ENCODE peak calls at places on chromosomes 11 and 22, in ten cellular contexts. One of them, this sample, is unnamed.

GRCh38 chr11:10373340-10373739 is 68.5 kb downstream of the ADM start:
- DNase-seq in mucosa of descending colon: no peak
- DNase-seq in esophagus squamous epithelium: no peak
- DNase-seq in fibroblast of lung: peak; percentile 76
- DNase-seq in iPS DF 6.9: no peak
- DNase-seq in aorta: no peak
- DNase-seq in heart left ventricle: no peak
- DNase-seq in neural progenitor cell: no peak
- DNase-seq in body of pancreas: no peak
- DNase-seq in hepatocyte: no peak
- DNase-seq in this sample: no peak

GRCh38 chr22:48628891-48629559 is 1198.6 kb downstream of the BRD1 start:
- DNase-seq in aorta: no peak
- DNase-seq in hepatocyte: no peak
- DNase-seq in esophagus squamous epithelium: no peak
- DNase-seq in heart left ventricle: no peak
- DNase-seq in fibroblast of lung: no peak
- DNase-seq in neural progenitor cell: peak; percentile 69
- DNase-seq in mucosa of descending colon: no peak
- DNase-seq in body of pancreas: no peak
- DNase-seq in iPS DF 6.9: no peak
- DNase-seq in this sample: no peak

GRCh38 chr11:22878604-22879003 is 18.3 kb upstream of the CCDC179 start:
- DNase-seq in neural progenitor cell: no peak
- DNase-seq in esophagus squamous epithelium: no peak
- DNase-seq in body of pancreas: no peak
- DNase-seq in hepatocyte: no peak
- DNase-seq in iPS DF 6.9: no peak
- DNase-seq in aorta: no peak
- DNase-seq in heart left ventricle: no peak
- DNase-seq in fibroblast of lung: no peak
- DNase-seq in mucosa of descending colon: no peak
- DNase-seq in this sample: no peak

GRCh38 chr11:109731451-109731850 is 309.5 kb downstream of the C11orf87 start:
- DNase-seq in mucosa of descending colon: no peak
- DNase-seq in fibroblast of lung: peak; percentile 40
- DNase-seq in iPS DF 6.9: no peak
- DNase-seq in esophagus squamous epithelium: no peak
- DNase-seq in body of pancreas: no peak
- DNase-seq in neural progenitor cell: no peak
- DNase-seq in heart left ventricle: no peak
- DNase-seq in hepatocyte: no peak
- DNase-seq in aorta: no peak
- DNase-seq in this sample: no peak

GRCh38 chr11:64206457-64207246 is at the start of gene FERMT3:
- DNase-seq in heart left ventricle: peak; percentile 73
- DNase-seq in hepatocyte: no peak
- DNase-seq in body of pancreas: no peak
- DNase-seq in iPS DF 6.9: no peak
- DNase-seq in esophagus squamous epithelium: no peak
- DNase-seq in mucosa of descending colon: peak; percentile 92
- DNase-seq in fibroblast of lung: no peak
- DNase-seq in aorta: no peak
- DNase-seq in neural progenitor cell: no peak
- DNase-seq in this sample: no peak

GRCh38 chr11:40133526-40133925 is 1325.9 kb downstream of the LRRC4C start:
- DNase-seq in neural progenitor cell: no peak
- DNase-seq in mucosa of descending colon: no peak
- DNase-seq in esophagus squamous epithelium: no peak
- DNase-seq in aorta: no peak
- DNase-seq in body of pancreas: no peak
- DNase-seq in heart left ventricle: no peak
- DNase-seq in iPS DF 6.9: no peak
- DNase-seq in fibroblast of lung: peak; percentile 79
- DNase-seq in hepatocyte: no peak
- DNase-seq in this sample: no peak

GRCh38 chr11:57475671-57476222 is 15.4 kb downstream of the RTN4RL2 start:
- DNase-seq in iPS DF 6.9: no peak
- DNase-seq in mucosa of descending colon: no peak
- DNase-seq in esophagus squamous epithelium: no peak
- DNase-seq in body of pancreas: no peak
- DNase-seq in fibroblast of lung: no peak
- DNase-seq in heart left ventricle: no peak
- DNase-seq in neural progenitor cell: no peak
- DNase-seq in hepatocyte: no peak
- DNase-seq in aorta: no peak
- DNase-seq in this sample: no peak

GRCh38 chr11:127345819-127346459 is 345.4 kb upstream of the KIRREL3 start:
- DNase-seq in body of pancreas: peak; percentile 21
- DNase-seq in fibroblast of lung: peak; percentile 10
- DNase-seq in heart left ventricle: peak; percentile 7
- DNase-seq in aorta: no peak
- DNase-seq in mucosa of descending colon: peak; percentile 30
- DNase-seq in hepatocyte: peak; percentile 64
- DNase-seq in neural progenitor cell: peak; percentile 70
- DNase-seq in iPS DF 6.9: no peak
- DNase-seq in esophagus squamous epithelium: no peak
- DNase-seq in this sample: peak; percentile 25

GRCh38 chr11:117583063-117583801 is 213.8 kb downstream of the DSCAML1 start:
- DNase-seq in body of pancreas: no peak
- DNase-seq in neural progenitor cell: peak; percentile 68
- DNase-seq in aorta: no peak
- DNase-seq in mucosa of descending colon: no peak
- DNase-seq in iPS DF 6.9: no peak
- DNase-seq in esophagus squamous epithelium: no peak
- DNase-seq in heart left ventricle: no peak
- DNase-seq in hepatocyte: no peak
- DNase-seq in fibroblast of lung: peak; percentile 34
- DNase-seq in this sample: peak; percentile 74

DNA sequence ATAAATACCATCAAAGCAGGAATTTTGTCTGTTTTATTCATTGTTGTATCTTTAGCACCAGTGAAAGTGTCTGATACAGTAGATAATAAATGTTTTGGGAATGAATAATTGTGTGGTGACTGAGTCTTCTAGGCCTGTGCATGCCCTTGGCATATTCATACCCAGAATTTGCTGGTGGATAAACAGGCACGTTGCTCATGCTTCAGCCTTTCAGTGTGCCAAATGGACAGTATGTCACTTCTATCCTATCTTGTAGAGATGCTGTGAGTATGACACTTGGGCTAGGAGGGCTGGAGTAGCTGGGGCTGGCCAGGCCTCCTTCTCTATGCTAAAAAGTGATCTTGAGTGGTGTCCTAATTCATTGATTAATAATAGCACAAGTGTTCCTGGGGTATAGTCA is 287.3 kb upstream of the DDI1 start:
- DNase-seq in iPS DF 6.9: no peak
- DNase-seq in mucosa of descending colon: no peak
- DNase-seq in body of pancreas: no peak
- DNase-seq in aorta: no peak
- DNase-seq in neural progenitor cell: no peak
- DNase-seq in esophagus squamous epithelium: no peak
- DNase-seq in heart left ventricle: no peak
- DNase-seq in fibroblast of lung: peak; percentile 27
- DNase-seq in hepatocyte: no peak
- DNase-seq in this sample: no peak
- H3K36me3 ChIP-seq in iPS DF 6.9: no peaks in the 10 kb centered on the region
- H3K36me3 ChIP-seq in mucosa of descending colon: no peaks in the 10 kb centered on the region
- H3K36me3 ChIP-seq in body of pancreas: no peaks in the 10 kb centered on the region
- H3K36me3 ChIP-seq in aorta: no peaks in the 10 kb centered on the region
- H3K36me3 ChIP-seq in neural progenitor cell: no peaks in the 10 kb centered on the region
- H3K36me3 ChIP-seq in esophagus squamous epithelium: no peaks in the 10 kb centered on the region
- H3K36me3 ChIP-seq in heart left ventricle: no peaks in the 10 kb centered on the region
- H3K36me3 ChIP-seq in fibroblast of lung: no peaks in the 10 kb centered on the region
- H3K36me3 ChIP-seq in hepatocyte: no peaks in the 10 kb centered on the region
- H3K36me3 ChIP-seq in this sample: no peaks in the 10 kb centered on the region

GRCh38 chr11:7906481-7906880 is 24.6 kb downstream of the OR10A6 start:
- DNase-seq in esophagus squamous epithelium: no peak
- DNase-seq in heart left ventricle: no peak
- DNase-seq in aorta: no peak
- DNase-seq in body of pancreas: no peak
- DNase-seq in fibroblast of lung: no peak
- DNase-seq in mucosa of descending colon: no peak
- DNase-seq in iPS DF 6.9: no peak
- DNase-seq in hepatocyte: no peak
- DNase-seq in neural progenitor cell: no peak
- DNase-seq in this sample: no peak
- H3K36me3 ChIP-seq in esophagus squamous epithelium: no peaks in the 10 kb centered on the region
- H3K36me3 ChIP-seq in heart left ventricle: no peaks in the 10 kb centered on the region
- H3K36me3 ChIP-seq in aorta: no peaks in the 10 kb centered on the region
- H3K36me3 ChIP-seq in body of pancreas: no peaks in the 10 kb centered on the region
- H3K36me3 ChIP-seq in fibroblast of lung: no peaks in the 10 kb centered on the region
- H3K36me3 ChIP-seq in mucosa of descending colon: no peaks in the 10 kb centered on the region
- H3K36me3 ChIP-seq in iPS DF 6.9: no peaks in the 10 kb centered on the region
- H3K36me3 ChIP-seq in hepatocyte: no peaks in the 10 kb centered on the region
- H3K36me3 ChIP-seq in neural progenitor cell: no peaks in the 10 kb centered on the region
- H3K36me3 ChIP-seq in this sample: no peaks in the 10 kb centered on the region

GRCh38 chr11:66612458-66612857 is 4.0 kb upstream of the RBM14 start:
- DNase-seq in esophagus squamous epithelium: no peak
- DNase-seq in aorta: no peak
- DNase-seq in heart left ventricle: no peak
- DNase-seq in body of pancreas: no peak
- DNase-seq in neural progenitor cell: no peak
- DNase-seq in mucosa of descending colon: no peak
- DNase-seq in hepatocyte: no peak
- DNase-seq in iPS DF 6.9: no peak
- DNase-seq in fibroblast of lung: no peak
- DNase-seq in this sample: no peak

GRCh38 chr11:66609951-66610617 is 6.3 kb upstream of the RBM14 start:
- DNase-seq in aorta: no peak
- DNase-seq in esophagus squamous epithelium: no peak
- DNase-seq in iPS DF 6.9: no peak
- DNase-seq in neural progenitor cell: no peak
- DNase-seq in mucosa of descending colon: no peak
- DNase-seq in fibroblast of lung: no peak
- DNase-seq in body of pancreas: no peak
- DNase-seq in hepatocyte: no peak
- DNase-seq in heart left ventricle: no peak
- DNase-seq in this sample: peak; percentile 76

GRCh38 chr11:66603072-66603471 is 10.1 kb downstream of the CCS start:
- DNase-seq in hepatocyte: no peak
- DNase-seq in mucosa of descending colon: no peak
- DNase-seq in heart left ventricle: no peak
- DNase-seq in aorta: no peak
- DNase-seq in neural progenitor cell: no peak
- DNase-seq in iPS DF 6.9: no peak
- DNase-seq in body of pancreas: no peak
- DNase-seq in fibroblast of lung: no peak
- DNase-seq in esophagus squamous epithelium: no peak
- DNase-seq in this sample: no peak

GRCh38 chr11:66604161-66604560 is 11.2 kb downstream of the CCS start:
- DNase-seq in heart left ventricle: no peak
- DNase-seq in body of pancreas: no peak
- DNase-seq in mucosa of descending colon: no peak
- DNase-seq in hepatocyte: no peak
- DNase-seq in iPS DF 6.9: no peak
- DNase-seq in aorta: no peak
- DNase-seq in neural progenitor cell: no peak
- DNase-seq in fibroblast of lung: no peak
- DNase-seq in esophagus squamous epithelium: no peak
- DNase-seq in this sample: no peak

DNA sequence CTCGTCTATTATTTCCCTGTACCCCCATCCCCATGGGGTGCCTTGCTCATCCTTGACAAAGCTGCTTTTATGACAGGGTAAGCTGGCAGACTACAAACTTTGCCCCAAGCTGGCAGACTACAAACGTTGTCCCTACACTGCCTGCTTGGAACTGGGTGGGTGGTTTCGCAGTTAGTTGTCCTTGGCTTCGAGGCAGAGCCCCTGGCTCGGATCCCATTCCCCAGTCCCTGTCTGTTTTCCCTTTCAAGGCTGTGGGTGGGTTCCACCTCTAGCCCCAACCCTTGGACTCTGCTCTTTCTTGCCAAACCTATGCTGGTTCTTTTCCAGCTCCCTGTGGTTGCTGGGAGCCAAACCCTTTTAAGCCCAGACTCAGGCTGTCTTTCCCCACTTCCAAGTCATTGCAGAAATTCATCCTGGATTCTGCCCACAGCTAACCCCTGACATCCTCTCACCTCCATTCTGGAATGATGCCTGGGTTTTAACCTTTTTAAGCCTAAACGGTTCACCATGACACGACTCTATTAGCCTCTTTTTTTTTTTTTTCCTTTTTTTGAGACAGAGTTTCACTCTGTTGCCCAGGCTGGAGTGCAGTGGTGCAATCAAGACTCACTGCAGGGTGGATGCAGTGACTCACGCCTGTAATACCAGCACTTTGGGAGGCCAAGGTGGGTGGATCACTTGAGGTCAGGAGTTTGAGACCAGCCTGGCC is 9.2 kb upstream of the RBM14 start:
- DNase-seq in body of pancreas: peak; percentile 87
- DNase-seq in hepatocyte: peak; percentile 58
- DNase-seq in aorta: peak; percentile 88
- DNase-seq in esophagus squamous epithelium: no peak
- DNase-seq in heart left ventricle: peak; percentile 58
- DNase-seq in fibroblast of lung: peak; percentile 78
- DNase-seq in iPS DF 6.9: no peak
- DNase-seq in mucosa of descending colon: peak; percentile 83
- DNase-seq in neural progenitor cell: no peak
- DNase-seq in this sample: no peak
- H3K36me3 ChIP-seq in body of pancreas: no peaks in the 10 kb centered on the region
- H3K36me3 ChIP-seq in hepatocyte: no peaks in the 10 kb centered on the region
- H3K36me3 ChIP-seq in aorta: no peaks in the 10 kb centered on the region
- H3K36me3 ChIP-seq in esophagus squamous epithelium: peaks cover 6% of the 10 kb centered on the region
- H3K36me3 ChIP-seq in heart left ventricle: peaks cover 39% of the 10 kb centered on the region
- H3K36me3 ChIP-seq in fibroblast of lung: peaks cover 2% of the 10 kb centered on the region
- H3K36me3 ChIP-seq in iPS DF 6.9: peaks cover 5% of the 10 kb centered on the region
- H3K36me3 ChIP-seq in mucosa of descending colon: no peaks in the 10 kb centered on the region
- H3K36me3 ChIP-seq in neural progenitor cell: no peaks in the 10 kb centered on the region
- H3K36me3 ChIP-seq in this sample: no peaks in the 10 kb centered on the region

GRCh38 chr22:30348395-30348794 is 8.3 kb downstream of the SF3A1 start:
- DNase-seq in neural progenitor cell: no peak
- DNase-seq in fibroblast of lung: no peak
- DNase-seq in body of pancreas: no peak
- DNase-seq in hepatocyte: no peak
- DNase-seq in iPS DF 6.9: no peak
- DNase-seq in heart left ventricle: no peak
- DNase-seq in esophagus squamous epithelium: no peak
- DNase-seq in aorta: no peak
- DNase-seq in mucosa of descending colon: no peak
- DNase-seq in this sample: no peak

GRCh38 chr22:30348837-30349236 is 7.9 kb downstream of the SF3A1 start:
- DNase-seq in heart left ventricle: no peak
- DNase-seq in body of pancreas: no peak
- DNase-seq in iPS DF 6.9: no peak
- DNase-seq in esophagus squamous epithelium: no peak
- DNase-seq in aorta: no peak
- DNase-seq in neural progenitor cell: no peak
- DNase-seq in mucosa of descending colon: no peak
- DNase-seq in hepatocyte: no peak
- DNase-seq in fibroblast of lung: no peak
- DNase-seq in this sample: no peak

GRCh38 chr22:30354644-30355043 is 2.0 kb downstream of the SF3A1 start:
- DNase-seq in aorta: no peak
- DNase-seq in hepatocyte: no peak
- DNase-seq in mucosa of descending colon: no peak
- DNase-seq in neural progenitor cell: no peak
- DNase-seq in iPS DF 6.9: no peak
- DNase-seq in esophagus squamous epithelium: no peak
- DNase-seq in body of pancreas: no peak
- DNase-seq in heart left ventricle: no peak
- DNase-seq in fibroblast of lung: peak; percentile 11
- DNase-seq in this sample: no peak

GRCh38 chr22:30347255-30347892 is 9.3 kb downstream of the SF3A1 start:
- DNase-seq in heart left ventricle: no peak
- DNase-seq in iPS DF 6.9: no peak
- DNase-seq in fibroblast of lung: no peak
- DNase-seq in aorta: no peak
- DNase-seq in esophagus squamous epithelium: no peak
- DNase-seq in neural progenitor cell: no peak
- DNase-seq in hepatocyte: no peak
- DNase-seq in mucosa of descending colon: no peak
- DNase-seq in body of pancreas: no peak
- DNase-seq in this sample: no peak

GRCh38 chr22:30351226-30351625 is 5.5 kb downstream of the SF3A1 start:
- DNase-seq in heart left ventricle: no peak
- DNase-seq in iPS DF 6.9: no peak
- DNase-seq in hepatocyte: no peak
- DNase-seq in esophagus squamous epithelium: no peak
- DNase-seq in mucosa of descending colon: no peak
- DNase-seq in body of pancreas: no peak
- DNase-seq in aorta: no peak
- DNase-seq in fibroblast of lung: no peak
- DNase-seq in neural progenitor cell: no peak
- DNase-seq in this sample: no peak
- H3K36me3 ChIP-seq in heart left ventricle: peaks cover 70% of the 10 kb centered on the region
- H3K36me3 ChIP-seq in iPS DF 6.9: peaks cover 20% of the 10 kb centered on the region
- H3K36me3 ChIP-seq in hepatocyte: no peaks in the 10 kb centered on the region
- H3K36me3 ChIP-seq in esophagus squamous epithelium: peaks cover 20% of the 10 kb centered on the region
- H3K36me3 ChIP-seq in mucosa of descending colon: no peaks in the 10 kb centered on the region
- H3K36me3 ChIP-seq in body of pancreas: no peaks in the 10 kb centered on the region
- H3K36me3 ChIP-seq in aorta: peaks cover 7% of the 10 kb centered on the region
- H3K36me3 ChIP-seq in fibroblast of lung: peaks cover 14% of the 10 kb centered on the region
- H3K36me3 ChIP-seq in neural progenitor cell: peaks cover 7% of the 10 kb centered on the region
- H3K36me3 ChIP-seq in this sample: peaks cover 81% of the 10 kb centered on the region

This sample was measured in WERI-Rb-1.